ENCODE peak calls at places on chromosome 17, in ten cellular contexts. R, L, X, H, T, A, J, Y, C and E are unnamed samples.

GRCh38 chr17:42421479-42422332 is 1.4 kb downstream of the CAVIN1 start:
- DNase-seq in R (no peak), L (no peak), X (no peak), H (no peak), T (no peak), A (peak), J (peak), Y (no peak), C (no peak), E (no peak)

GRCh38 chr17:20200016-20200788 is 191.0 kb downstream of the SPECC1 start:
- DNase-seq in R (no peak), L (no peak), X (no peak), H (no peak), T (no peak), A (no peak), J (no peak), Y (no peak), C (no peak), E (no peak)

GRCh38 chr17:49727353-49727752 is 19.6 kb upstream of the SLC35B1 start:
- DNase-seq in R (no peak), L (no peak), X (no peak), H (no peak), T (no peak), A (no peak), J (no peak), Y (no peak), C (no peak), E (no peak)

GRCh38 chr17:48131216-48131824 is 23.8 kb downstream of the SNX11 start:
- DNase-seq in R (peak), L (peak), X (peak), H (peak), T (no peak), A (no peak), J (peak), Y (peak), C (no peak), E (peak)

GRCh38 chr17:1104222-1104621 is 75.6 kb downstream of the ABR start:
- DNase-seq in R (no peak), L (no peak), X (no peak), H (no peak), T (no peak), A (no peak), J (no peak), Y (no peak), C (no peak), E (no peak)

GRCh38 chr17:21302711-21303425 is 18.4 kb downstream of the MAP2K3 start:
- DNase-seq in R (no peak), L (no peak), X (no peak), H (no peak), T (no peak), A (peak), J (no peak), Y (no peak), C (no peak), E (no peak)

GRCh38 chr17:61349350-61349749 is 50.3 kb upstream of the TBX2 start:
- DNase-seq in R (no peak), L (no peak), X (no peak), H (no peak), T (no peak), A (no peak), J (peak), Y (no peak), C (no peak), E (no peak)

GRCh38 chr17:64773836-64774761 is 112.0 kb upstream of the SMURF2 start:
- DNase-seq in R (no peak), L (no peak), X (no peak), H (no peak), T (no peak), A (no peak), J (peak), Y (no peak), C (no peak), E (no peak)

GRCh38 chr17:43916385-43916784 is 9.0 kb upstream of the MPP2 start:
- DNase-seq in R (no peak), L (no peak), X (no peak), H (no peak), T (no peak), A (no peak), J (no peak), Y (no peak), C (no peak), E (no peak)